ENCODE peak calls at places on chromosomes 5 and 9, in seven cellular contexts. O is heart left ventricle, D is body of pancreas, G is fibroblast of lung, R is AG09309, W is thoracic aorta, M is pancreas. Q is an unnamed sample.

GRCh38 chr5:73437126-73438047 is 11.2 kb downstream of the FOXD1 start:
- DNase-seq in O (no peak), D (no peak), G (peak), R (no peak), W (no peak), M (peak), Q (no peak)

GRCh38 chr5:6188344-6188743 is 190.0 kb downstream of the MED10 start:
- DNase-seq in O (no peak), D (no peak), G (no peak), R (no peak), W (no peak), M (no peak), Q (no peak)

GRCh38 chr9:94631599-94631998 is 7.7 kb downstream of the FBP1 start:
- DNase-seq in O (no peak), D (no peak), G (no peak), R (no peak), W (no peak), M (no peak), Q (no peak)

GRCh38 chr5:65483474-65484346 is 2.0 kb upstream of the ADAMTS6 start:
- DNase-seq in O (no peak), D (no peak), G (peak), R (peak), W (no peak), M (no peak), Q (no peak)

GRCh38 chr9:123058834-123059233 is 25.4 kb downstream of the GPR21 start:
- DNase-seq in O (no peak), D (peak), G (peak), R (no peak), W (no peak), M (no peak), Q (no peak)

GRCh38 chr5:93573627-93573974 is 7.4 kb downstream of the NR2F1-AS1 start:
- DNase-seq in O (no peak), D (no peak), G (no peak), R (no peak), W (no peak), M (no peak), Q (no peak)

GRCh38 chr9:128101231-128101641 is 26.3 kb downstream of the PTGES2 start:
- DNase-seq in O (peak), D (no peak), G (no peak), R (no peak), W (no peak), M (peak), Q (no peak)

GRCh38 chr9:21252727-21253547 is 13.1 kb upstream of the IFNA14 start:
- DNase-seq in O (peak), D (peak), G (peak), R (no peak), W (no peak), M (no peak), Q (peak)

GRCh38 chr5:61251874-61252642 is 80.0 kb upstream of the ZSWIM6 start:
- DNase-seq in O (no peak), D (no peak), G (no peak), R (no peak), W (no peak), M (no peak), Q (no peak)

GRCh38 chr9:93077367-93077766 is 18.6 kb upstream of the CARD19 start:
- DNase-seq in O (no peak), D (no peak), G (no peak), R (no peak), W (no peak), M (no peak), Q (no peak)

GRCh38 chr9:134226221-134226930 is 62.0 kb upstream of the RNU6ATAC start:
- DNase-seq in O (peak), D (peak), G (peak), R (peak), W (no peak), M (peak), Q (no peak)

GRCh38 chr9:130450344-130451003 is 5.7 kb downstream of the ASS1 start:
- DNase-seq in O (no peak), D (peak), G (no peak), R (no peak), W (no peak), M (peak), Q (no peak)

GRCh38 chr5:343461-344401 is 22.2 kb downstream of the AHRR start:
- DNase-seq in O (peak), D (peak), G (peak), R (peak), W (no peak), M (peak), Q (no peak)

GRCh38 chr9:16064701-16065230 is 511.9 kb downstream of the CCDC171 start:
- DNase-seq in O (no peak), D (no peak), G (no peak), R (no peak), W (no peak), M (no peak), Q (no peak)

GRCh38 chr9:134454386-134454978 is 128.2 kb downstream of the RXRA start:
- DNase-seq in O (no peak), D (no peak), G (peak), R (no peak), W (no peak), M (no peak), Q (no peak)

GRCh38 chr5:157126-157715 is 34.1 kb upstream of the LRRC14B start:
- DNase-seq in O (no peak), D (no peak), G (no peak), R (no peak), W (no peak), M (no peak), Q (no peak)

GRCh38 chr5:132055441-132055807 is 5.0 kb upstream of the IL3 start:
- DNase-seq in O (no peak), D (no peak), G (no peak), R (no peak), W (no peak), M (no peak), Q (no peak)

GRCh38 chr9:91320299-91320698 is 41.4 kb downstream of the AUH start:
- DNase-seq in O (no peak), D (no peak), G (no peak), R (no peak), W (no peak), M (no peak), Q (no peak)

GRCh38 chr5:124630767-124631704 is 115.4 kb downstream of the ZNF608 start:
- DNase-seq in O (no peak), D (no peak), G (peak), R (no peak), W (no peak), M (no peak), Q (no peak)

GRCh38 chr5:137618476-137618875 is 117.4 kb downstream of the KLHL3 start:
- DNase-seq in O (no peak), D (no peak), G (no peak), R (no peak), W (no peak), M (no peak), Q (no peak)

GRCh38 chr5:3542158-3542557 is 53.5 kb upstream of the IRX1 start:
- DNase-seq in O (no peak), D (no peak), G (no peak), R (no peak), W (no peak), M (no peak), Q (no peak)

GRCh38 chr9:111566234-111566633 is 33.2 kb downstream of the PTGR1 start:
- DNase-seq in O (peak), D (peak), G (peak), R (no peak), W (no peak), M (no peak), Q (no peak)

GRCh38 chr5:33037101-33037500 is 326.0 kb downstream of the NPR3 start:
- DNase-seq in O (no peak), D (no peak), G (no peak), R (no peak), W (no peak), M (no peak), Q (no peak)

GRCh38 chr5:641331-641765 is 29.2 kb downstream of the CEP72 start:
- DNase-seq in O (no peak), D (no peak), G (no peak), R (no peak), W (no peak), M (no peak), Q (no peak)

GRCh38 chr5:1032551-1033027 is 24.0 kb downstream of the NKD2 start:
- DNase-seq in O (peak), D (no peak), G (no peak), R (no peak), W (no peak), M (peak), Q (no peak)

GRCh38 chr5:178357127-178357526 is 124.5 kb upstream of the PHYKPL start:
- DNase-seq in O (peak), D (peak), G (no peak), R (no peak), W (no peak), M (no peak), Q (no peak)
- H3K4me3 ChIP-seq in O (no peak), D (no peak), G (no peak), R (no peak), W (no peak), M (no peak), Q (no peak)

GRCh38 chr9:121286688-121286972 is 18.7 kb downstream of the GSN start:
- DNase-seq in O (no peak), D (no peak), G (no peak), R (no peak), W (no peak), M (no peak), Q (no peak)

GRCh38 chr9:121289554-121290370 is 21.8 kb downstream of the GSN start:
- DNase-seq in O (no peak), D (no peak), G (no peak), R (no peak), W (no peak), M (no peak), Q (no peak)

GRCh38 chr9:121286973-121287721 is 19.2 kb downstream of the GSN start:
- DNase-seq in O (peak), D (peak), G (peak), R (peak), W (peak), M (peak), Q (no peak)

GRCh38 chr9:121288874-121289553 is 21.1 kb downstream of the GSN start:
- DNase-seq in O (peak), D (peak), G (peak), R (no peak), W (peak), M (peak), Q (no peak)

DNA sequence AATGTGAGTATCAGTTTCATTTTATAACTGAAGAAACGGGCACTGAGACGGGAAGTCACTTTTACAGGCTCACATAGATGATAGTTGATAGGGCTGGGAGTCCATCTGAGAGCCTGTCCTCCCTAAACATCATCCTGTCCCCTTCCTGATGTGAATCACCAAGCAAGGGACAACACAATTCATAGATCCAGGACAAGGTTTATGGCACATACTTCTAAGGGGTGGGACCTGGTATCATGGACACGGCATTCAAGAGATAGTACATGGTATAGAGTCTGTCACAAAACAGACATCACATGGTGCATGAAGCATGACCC is 20.6 kb downstream of the GSN start:
- DNase-seq in O (no peak), D (no peak), G (no peak), R (no peak), W (no peak), M (no peak), Q (no peak)
- H3K4me3 ChIP-seq in O (no peak), D (no peak), G (no peak), R (no peak), W (peak), M (no peak), Q (no peak)

DNA sequence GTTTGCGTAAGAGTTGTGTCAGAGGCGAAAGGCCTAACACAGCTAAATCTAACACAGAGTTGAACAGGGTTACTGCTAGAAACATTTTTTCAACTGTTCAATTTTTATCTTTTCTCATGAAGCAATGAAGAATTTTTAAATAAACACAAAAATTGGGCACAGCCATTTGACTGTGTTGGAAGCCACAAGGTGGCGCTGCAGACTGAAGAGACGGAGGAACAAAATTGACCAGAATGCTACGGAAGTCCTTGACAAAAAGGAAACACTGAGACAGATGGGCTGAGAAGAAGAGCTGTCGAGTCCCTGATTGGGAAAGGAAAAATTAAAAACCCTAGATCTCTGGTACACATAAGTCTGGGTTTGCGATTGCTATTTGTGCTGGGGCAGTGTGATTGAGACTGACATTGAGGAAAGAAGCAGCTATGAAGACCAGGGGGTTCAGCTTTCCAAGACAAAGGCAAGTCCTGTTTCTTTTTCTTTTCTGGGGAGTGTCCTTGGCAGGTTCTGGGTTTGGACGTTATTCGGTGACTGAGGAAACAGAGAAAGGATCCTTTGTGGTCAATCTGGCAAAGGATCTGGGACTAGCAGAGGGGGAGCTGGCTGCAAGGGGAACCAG is at the start of gene PCDHB9:
- DNase-seq in O (no peak), D (peak), G (peak), R (no peak), W (no peak), M (no peak), Q (no peak)
- H3K4me3 ChIP-seq in O (no peak), D (no peak), G (peak), R (peak), W (no peak), M (no peak), Q (no peak)

DNA sequence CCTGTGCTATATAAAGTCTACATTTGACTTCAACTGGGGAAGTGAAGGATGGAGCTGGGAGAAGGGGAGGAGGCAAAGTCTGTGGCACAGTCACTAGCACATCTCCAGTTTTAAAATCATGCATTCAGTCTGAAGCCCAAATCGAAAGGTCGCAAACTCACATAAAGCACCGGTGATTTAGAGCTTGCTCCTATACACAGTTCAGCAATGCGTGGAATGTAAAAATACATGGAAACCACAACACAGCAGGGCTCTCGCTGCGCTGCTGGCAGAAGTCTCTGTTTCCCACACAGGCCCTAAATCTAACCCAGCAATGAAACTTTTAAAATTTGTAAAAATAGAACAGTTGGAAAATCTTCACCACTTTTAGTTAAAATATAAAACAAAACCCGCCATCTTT is 68.2 kb downstream of the EBF1 start:
- DNase-seq in O (no peak), D (no peak), G (no peak), R (no peak), W (no peak), M (no peak), Q (no peak)
- H3K4me3 ChIP-seq in O (no peak), D (no peak), G (no peak), R (no peak), W (peak), M (no peak), Q (no peak)

GRCh38 chr5:133401731-133402347 is 210.5 kb downstream of the FSTL4 start:
- DNase-seq in O (no peak), D (no peak), G (no peak), R (no peak), W (no peak), M (no peak), Q (no peak)
- H3K4me3 ChIP-seq in O (no peak), D (no peak), G (no peak), R (no peak), W (no peak), M (no peak), Q (no peak)